ENCODE peak calls at places on chromosomes 12 and 14, in five cellular contexts. U is HS-5, Z is M059J, D is 8988T, X is cerebellar nuclear complex. N is an unnamed sample.

GRCh38 chr14:23300687-23301223 is 1.9 kb downstream of the PPP1R3E start:
- DNase-seq in U (no peak), Z (peak), D (no peak), X (no peak), N (no peak)

GRCh38 chr14:75634848-75635247 is 25.8 kb downstream of the ERG28 start:
- DNase-seq in U (no peak), Z (no peak), D (no peak), X (no peak), N (no peak)

GRCh38 chr12:53224268-53224896 is 7.6 kb downstream of the RARG start:
- DNase-seq in U (no peak), Z (no peak), D (peak), X (peak), N (no peak)

GRCh38 chr14:90281766-90282165 is 25.4 kb downstream of the PSMC1 start:
- DNase-seq in U (no peak), Z (peak), D (no peak), X (no peak), N (no peak)

GRCh38 chr12:56772625-56773024 is 9.5 kb downstream of the HSD17B6 start:
- DNase-seq in U (no peak), Z (no peak), D (no peak), X (no peak), N (no peak)

GRCh38 chr12:48109424-48109823 is 3.5 kb upstream of the SENP1 start:
- DNase-seq in U (no peak), Z (peak), D (no peak), X (no peak), N (no peak)

GRCh38 chr14:95318870-95319311 is 817 bp downstream of the CLMN start:
- DNase-seq in U (no peak), Z (no peak), D (peak), X (no peak), N (no peak)

GRCh38 chr14:71932229-71932951 is at the start of gene RGS6:
- DNase-seq in U (no peak), Z (peak), D (peak), X (no peak), N (no peak)

GRCh38 chr14:65006251-65006721 is 19.6 kb downstream of the FNTB start:
- DNase-seq in U (no peak), Z (peak), D (no peak), X (no peak), N (no peak)

GRCh38 chr14:72665259-72665658 is 228.6 kb downstream of the DPF3 start:
- DNase-seq in U (peak), Z (peak), D (no peak), X (no peak), N (peak)

GRCh38 chr12:94795053-94795452 is 144.7 kb upstream of the TMCC3 start:
- DNase-seq in U (no peak), Z (no peak), D (no peak), X (no peak), N (no peak)

GRCh38 chr12:132270516-132270915 is 58.9 kb downstream of the GALNT9 start:
- DNase-seq in U (no peak), Z (no peak), D (no peak), X (no peak), N (no peak)

GRCh38 chr12:75792687-75793086 is 238.9 kb downstream of the PHLDA1 start:
- DNase-seq in U (no peak), Z (no peak), D (no peak), X (no peak), N (no peak)

GRCh38 chr14:103310576-103311095 is 23.4 kb upstream of the EIF5 start:
- DNase-seq in U (no peak), Z (no peak), D (no peak), X (no peak), N (no peak)

GRCh38 chr14:63770187-63770807 is 42.4 kb upstream of the SGPP1 start:
- DNase-seq in U (peak), Z (peak), D (no peak), X (no peak), N (peak)

GRCh38 chr12:125132698-125133400 is 67.6 kb downstream of the AACS start:
- DNase-seq in U (no peak), Z (peak), D (no peak), X (no peak), N (peak)

GRCh38 chr12:32706337-32707024 is 27.4 kb downstream of the DNM1L start:
- DNase-seq in U (no peak), Z (no peak), D (no peak), X (no peak), N (no peak)

GRCh38 chr12:15858348-15858747 is 23.8 kb upstream of the STRAP start:
- DNase-seq in U (no peak), Z (no peak), D (no peak), X (no peak), N (no peak)

GRCh38 chr14:52351561-52352491 is 37.7 kb downstream of the PTGER2 start:
- DNase-seq in U (no peak), Z (peak), D (no peak), X (no peak), N (no peak)

GRCh38 chr14:60777856-60778578 is 43.5 kb downstream of the MNAT1 start:
- DNase-seq in U (peak), Z (peak), D (no peak), X (no peak), N (peak)

GRCh38 chr12:66453837-66454236 is 151.5 kb downstream of the HELB start:
- DNase-seq in U (no peak), Z (no peak), D (no peak), X (no peak), N (no peak)

GRCh38 chr12:31876568-31877424 is 82.4 kb upstream of the RESF1 start:
- DNase-seq in U (no peak), Z (no peak), D (no peak), X (no peak), N (no peak)

GRCh38 chr12:51391047-51391837 is at the start of gene GALNT6:
- DNase-seq in U (no peak), Z (peak), D (peak), X (no peak), N (no peak)

GRCh38 chr12:91367234-91367849 is 184.7 kb upstream of the DCN start:
- DNase-seq in U (no peak), Z (peak), D (no peak), X (no peak), N (no peak)

GRCh38 chr14:100320157-100320856 is 2.8 kb upstream of the SLC25A47 start:
- DNase-seq in U (no peak), Z (no peak), D (no peak), X (no peak), N (no peak)

GRCh38 chr12:14589169-14590004 is 21.7 kb upstream of the PLBD1 start:
- DNase-seq in U (no peak), Z (no peak), D (no peak), X (no peak), N (no peak)

GRCh38 chr14:99574099-99574880 is 29.7 kb downstream of the CCDC85C start:
- DNase-seq in U (no peak), Z (peak), D (no peak), X (no peak), N (no peak)

GRCh38 chr12:79871621-79872020 is 63.3 kb downstream of the PPP1R12A start:
- DNase-seq in U (no peak), Z (no peak), D (no peak), X (no peak), N (no peak)

GRCh38 chr12:85310456-85311076 is 30.5 kb downstream of the ALX1 start:
- DNase-seq in U (peak), Z (no peak), D (no peak), X (no peak), N (no peak)

GRCh38 chr12:64976131-64976530 is 145.0 kb downstream of the WIF1 start:
- DNase-seq in U (no peak), Z (peak), D (no peak), X (no peak), N (no peak)

N was measured in non-pigmented ciliary epithelial cell.